ENCODE peak calls at places on chromosomes 13 and 19, in ten cellular contexts. One of them, this sample, is unnamed.

GRCh38 chr13:80979035-80979641 is 638.2 kb upstream of the SPRY2 start:
- DNase-seq in body of pancreas: peak; percentile 48
- DNase-seq in cardiac fibroblast: peak; percentile 85
- DNase-seq in GM20000: peak; percentile 49
- DNase-seq in heart right ventricle: peak; percentile 44
- DNase-seq in cardiac muscle cell: peak; percentile 87
- DNase-seq in AG10803: peak; percentile 62
- DNase-seq in pancreas: peak; percentile 28
- DNase-seq in A549: peak; percentile 70
- DNase-seq in fibroblast of villous mesenchyme: peak; percentile 59
- DNase-seq in this sample: peak; percentile 53

GRCh38 chr13:99687728-99688397 is 186.6 kb downstream of the TM9SF2 start:
- DNase-seq in body of pancreas: no peak
- DNase-seq in cardiac fibroblast: no peak
- DNase-seq in GM20000: no peak
- DNase-seq in heart right ventricle: no peak
- DNase-seq in cardiac muscle cell: no peak
- DNase-seq in AG10803: peak; percentile 19
- DNase-seq in pancreas: no peak
- DNase-seq in A549: no peak
- DNase-seq in fibroblast of villous mesenchyme: no peak
- DNase-seq in this sample: no peak

GRCh38 chr19:55347442-55348009 is 7.0 kb downstream of the COX6B2 start:
- DNase-seq in body of pancreas: no peak
- DNase-seq in cardiac fibroblast: no peak
- DNase-seq in GM20000: no peak
- DNase-seq in heart right ventricle: no peak
- DNase-seq in cardiac muscle cell: no peak
- DNase-seq in AG10803: no peak
- DNase-seq in pancreas: no peak
- DNase-seq in A549: no peak
- DNase-seq in fibroblast of villous mesenchyme: no peak
- DNase-seq in this sample: no peak

GRCh38 chr13:106446011-106446410 is 89.5 kb downstream of the EFNB2 start:
- DNase-seq in body of pancreas: no peak
- DNase-seq in cardiac fibroblast: no peak
- DNase-seq in GM20000: no peak
- DNase-seq in heart right ventricle: no peak
- DNase-seq in cardiac muscle cell: peak; percentile 19
- DNase-seq in AG10803: peak; percentile 58
- DNase-seq in pancreas: no peak
- DNase-seq in A549: no peak
- DNase-seq in fibroblast of villous mesenchyme: peak; percentile 46
- DNase-seq in this sample: no peak

GRCh38 chr19:16088351-16088984 is 12.2 kb downstream of the TPM4 start:
- DNase-seq in body of pancreas: peak; percentile 46
- DNase-seq in cardiac fibroblast: peak; percentile 72
- DNase-seq in GM20000: no peak
- DNase-seq in heart right ventricle: no peak
- DNase-seq in cardiac muscle cell: peak; percentile 68
- DNase-seq in AG10803: no peak
- DNase-seq in pancreas: no peak
- DNase-seq in A549: peak; percentile 80
- DNase-seq in fibroblast of villous mesenchyme: no peak
- DNase-seq in this sample: no peak

GRCh38 chr19:17803264-17803896 is 8.4 kb downstream of the B3GNT3 start:
- DNase-seq in body of pancreas: no peak
- DNase-seq in cardiac fibroblast: no peak
- DNase-seq in GM20000: no peak
- DNase-seq in heart right ventricle: no peak
- DNase-seq in cardiac muscle cell: no peak
- DNase-seq in AG10803: no peak
- DNase-seq in pancreas: no peak
- DNase-seq in A549: no peak
- DNase-seq in fibroblast of villous mesenchyme: no peak
- DNase-seq in this sample: peak; percentile 27

GRCh38 chr13:99432637-99433542 is 68.4 kb upstream of the TM9SF2 start:
- DNase-seq in body of pancreas: peak; percentile 22
- DNase-seq in cardiac fibroblast: peak; percentile 58
- DNase-seq in GM20000: peak; percentile 71
- DNase-seq in heart right ventricle: peak; percentile 53
- DNase-seq in cardiac muscle cell: peak; percentile 60
- DNase-seq in AG10803: peak; percentile 78
- DNase-seq in pancreas: peak; percentile 46
- DNase-seq in A549: peak; percentile 61
- DNase-seq in fibroblast of villous mesenchyme: peak; percentile 79
- DNase-seq in this sample: peak; percentile 97

GRCh38 chr19:23420824-23421223 is 25.6 kb upstream of the ZNF91 start:
- DNase-seq in body of pancreas: no peak
- DNase-seq in cardiac fibroblast: no peak
- DNase-seq in GM20000: no peak
- DNase-seq in heart right ventricle: no peak
- DNase-seq in cardiac muscle cell: no peak
- DNase-seq in AG10803: no peak
- DNase-seq in pancreas: no peak
- DNase-seq in A549: no peak
- DNase-seq in fibroblast of villous mesenchyme: no peak
- DNase-seq in this sample: no peak

GRCh38 chr13:113422790-113423189 is 30.5 kb downstream of the ADPRHL1 start:
- DNase-seq in body of pancreas: no peak
- DNase-seq in cardiac fibroblast: no peak
- DNase-seq in GM20000: no peak
- DNase-seq in heart right ventricle: no peak
- DNase-seq in cardiac muscle cell: no peak
- DNase-seq in AG10803: no peak
- DNase-seq in pancreas: no peak
- DNase-seq in A549: no peak
- DNase-seq in fibroblast of villous mesenchyme: no peak
- DNase-seq in this sample: no peak

GRCh38 chr19:54297759-54298305 is 15.1 kb downstream of the LILRA5 start:
- DNase-seq in body of pancreas: no peak
- DNase-seq in cardiac fibroblast: no peak
- DNase-seq in GM20000: no peak
- DNase-seq in heart right ventricle: no peak
- DNase-seq in cardiac muscle cell: no peak
- DNase-seq in AG10803: no peak
- DNase-seq in pancreas: no peak
- DNase-seq in A549: peak; percentile 29
- DNase-seq in fibroblast of villous mesenchyme: no peak
- DNase-seq in this sample: no peak

GRCh38 chr13:95481051-95481775 is 71.3 kb upstream of the CLDN10 start:
- DNase-seq in body of pancreas: no peak
- DNase-seq in cardiac fibroblast: peak; percentile 69
- DNase-seq in GM20000: no peak
- DNase-seq in heart right ventricle: no peak
- DNase-seq in cardiac muscle cell: peak; percentile 67
- DNase-seq in AG10803: no peak
- DNase-seq in pancreas: peak; percentile 46
- DNase-seq in A549: no peak
- DNase-seq in fibroblast of villous mesenchyme: peak; percentile 20
- DNase-seq in this sample: no peak

GRCh38 chr13:40333238-40333637 is 333.2 kb downstream of the FOXO1 start:
- DNase-seq in body of pancreas: no peak
- DNase-seq in cardiac fibroblast: no peak
- DNase-seq in GM20000: no peak
- DNase-seq in heart right ventricle: peak; percentile 41
- DNase-seq in cardiac muscle cell: no peak
- DNase-seq in AG10803: no peak
- DNase-seq in pancreas: no peak
- DNase-seq in A549: no peak
- DNase-seq in fibroblast of villous mesenchyme: no peak
- DNase-seq in this sample: no peak

GRCh38 chr19:21328402-21328801 is 808 bp downstream of the ZNF708 start:
- DNase-seq in body of pancreas: no peak
- DNase-seq in cardiac fibroblast: no peak
- DNase-seq in GM20000: peak; percentile 5
- DNase-seq in heart right ventricle: no peak
- DNase-seq in cardiac muscle cell: peak; percentile 8
- DNase-seq in AG10803: no peak
- DNase-seq in pancreas: no peak
- DNase-seq in A549: no peak
- DNase-seq in fibroblast of villous mesenchyme: peak; percentile 12
- DNase-seq in this sample: peak; percentile 7

GRCh38 chr13:46369506-46370268 is 17.4 kb downstream of the RUBCNL start:
- DNase-seq in body of pancreas: no peak
- DNase-seq in cardiac fibroblast: peak; percentile 74
- DNase-seq in GM20000: peak; percentile 13
- DNase-seq in heart right ventricle: no peak
- DNase-seq in cardiac muscle cell: peak; percentile 59
- DNase-seq in AG10803: peak; percentile 93
- DNase-seq in pancreas: no peak
- DNase-seq in A549: no peak
- DNase-seq in fibroblast of villous mesenchyme: peak; percentile 81
- DNase-seq in this sample: no peak

GRCh38 chr13:84655677-84656076 is 773.4 kb upstream of the SLITRK1 start:
- DNase-seq in body of pancreas: no peak
- DNase-seq in cardiac fibroblast: peak; percentile 5
- DNase-seq in GM20000: no peak
- DNase-seq in heart right ventricle: no peak
- DNase-seq in cardiac muscle cell: peak; percentile 31
- DNase-seq in AG10803: peak; percentile 21
- DNase-seq in pancreas: no peak
- DNase-seq in A549: no peak
- DNase-seq in fibroblast of villous mesenchyme: no peak
- DNase-seq in this sample: no peak

GRCh38 chr19:46766569-46767317 is 20.5 kb upstream of the STRN4 start:
- DNase-seq in body of pancreas: no peak
- DNase-seq in cardiac fibroblast: no peak
- DNase-seq in GM20000: peak; percentile 69
- DNase-seq in heart right ventricle: no peak
- DNase-seq in cardiac muscle cell: peak; percentile 47
- DNase-seq in AG10803: no peak
- DNase-seq in pancreas: peak; percentile 30
- DNase-seq in A549: peak; percentile 75
- DNase-seq in fibroblast of villous mesenchyme: no peak
- DNase-seq in this sample: peak; percentile 79

GRCh38 chr19:39845621-39846175 is 481 bp downstream of the FBL start:
- DNase-seq in body of pancreas: no peak
- DNase-seq in cardiac fibroblast: peak; percentile 32
- DNase-seq in GM20000: no peak
- DNase-seq in heart right ventricle: no peak
- DNase-seq in cardiac muscle cell: peak; percentile 31
- DNase-seq in AG10803: peak; percentile 15
- DNase-seq in pancreas: no peak
- DNase-seq in A549: no peak
- DNase-seq in fibroblast of villous mesenchyme: no peak
- DNase-seq in this sample: no peak

GRCh38 chr19:5364674-5365073 is 24.1 kb upstream of the PTPRS start:
- DNase-seq in body of pancreas: no peak
- DNase-seq in cardiac fibroblast: no peak
- DNase-seq in GM20000: no peak
- DNase-seq in heart right ventricle: no peak
- DNase-seq in cardiac muscle cell: no peak
- DNase-seq in AG10803: no peak
- DNase-seq in pancreas: no peak
- DNase-seq in A549: no peak
- DNase-seq in fibroblast of villous mesenchyme: no peak
- DNase-seq in this sample: no peak

GRCh38 chr19:8387688-8388611 is 2.2 kb upstream of the RAB11B start:
- DNase-seq in body of pancreas: no peak
- DNase-seq in cardiac fibroblast: no peak
- DNase-seq in GM20000: no peak
- DNase-seq in heart right ventricle: no peak
- DNase-seq in cardiac muscle cell: no peak
- DNase-seq in AG10803: no peak
- DNase-seq in pancreas: no peak
- DNase-seq in A549: peak; percentile 87
- DNase-seq in fibroblast of villous mesenchyme: no peak
- DNase-seq in this sample: no peak
- TF ChIP-seq CTCF in body of pancreas: no peak
- TF ChIP-seq CTCF in cardiac fibroblast: no peak
- TF ChIP-seq CTCF in GM20000: no peak
- TF ChIP-seq CTCF in heart right ventricle: no peak
- TF ChIP-seq CTCF in cardiac muscle cell: no peak
- TF ChIP-seq CTCF in AG10803: no peak
- TF ChIP-seq CTCF in pancreas: no peak
- TF ChIP-seq CTCF in A549: no peak
- TF ChIP-seq CTCF in fibroblast of villous mesenchyme: no peak
- TF ChIP-seq CTCF in this sample: no peak

GRCh38 chr19:37583340-37583739 is 11.3 kb downstream of the ZNF571 start:
- DNase-seq in body of pancreas: no peak
- DNase-seq in cardiac fibroblast: no peak
- DNase-seq in GM20000: no peak
- DNase-seq in heart right ventricle: no peak
- DNase-seq in cardiac muscle cell: no peak
- DNase-seq in AG10803: no peak
- DNase-seq in pancreas: no peak
- DNase-seq in A549: no peak
- DNase-seq in fibroblast of villous mesenchyme: no peak
- DNase-seq in this sample: no peak
- TF ChIP-seq CTCF in body of pancreas: no peak
- TF ChIP-seq CTCF in cardiac fibroblast: no peak
- TF ChIP-seq CTCF in GM20000: no peak
- TF ChIP-seq CTCF in heart right ventricle: no peak
- TF ChIP-seq CTCF in cardiac muscle cell: no peak
- TF ChIP-seq CTCF in AG10803: no peak
- TF ChIP-seq CTCF in pancreas: no peak
- TF ChIP-seq CTCF in A549: no peak
- TF ChIP-seq CTCF in fibroblast of villous mesenchyme: no peak
- TF ChIP-seq CTCF in this sample: no peak

DNA sequence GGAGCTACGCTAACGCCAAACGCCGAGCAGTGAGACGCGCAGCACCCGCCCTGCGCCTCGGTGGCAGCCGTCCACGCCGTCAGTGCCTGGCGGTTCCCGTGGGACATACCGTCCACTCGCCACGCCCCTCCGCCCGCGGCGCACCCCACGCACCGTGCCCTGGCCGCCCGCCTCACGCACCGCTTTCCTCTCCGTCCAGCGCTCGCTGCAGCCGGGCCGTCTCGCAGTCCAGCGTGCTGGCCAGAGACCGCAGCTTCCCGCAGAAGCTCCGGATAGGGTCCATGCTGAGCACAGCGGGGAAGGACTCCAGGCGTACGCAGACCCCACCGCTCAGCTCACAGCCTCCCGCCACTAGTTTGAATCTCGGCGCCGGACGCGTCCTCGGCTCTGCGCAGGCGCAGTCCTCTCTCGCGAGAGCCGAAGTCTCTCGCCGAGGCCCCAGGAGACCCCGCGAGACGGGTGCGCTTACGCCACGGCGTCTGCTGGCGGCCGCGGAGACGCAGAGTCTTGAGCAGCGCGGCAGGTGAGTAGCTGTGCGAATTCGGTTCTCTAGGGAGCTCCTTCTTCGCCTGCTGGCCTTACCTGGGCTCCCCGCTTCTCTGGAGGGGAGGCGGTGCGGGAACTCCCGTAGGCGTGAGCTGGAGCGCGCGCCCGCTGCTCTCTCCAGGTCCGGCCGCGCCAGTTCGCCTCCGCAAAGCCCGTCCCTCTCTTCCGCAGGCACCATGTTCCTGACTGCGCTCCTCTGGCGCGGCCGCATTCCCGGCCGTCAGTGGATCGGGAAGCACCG is at the start of the genes MRPL57 and SKA3:
- DNase-seq in body of pancreas: peak; percentile 92
- DNase-seq in cardiac fibroblast: peak; percentile 96
- DNase-seq in GM20000: peak; percentile 98
- DNase-seq in heart right ventricle: peak; percentile 90
- DNase-seq in cardiac muscle cell: peak; percentile 96
- DNase-seq in AG10803: peak; percentile 89
- DNase-seq in pancreas: peak; percentile 89
- DNase-seq in A549: peak; percentile 92
- DNase-seq in fibroblast of villous mesenchyme: peak; percentile 95
- DNase-seq in this sample: peak; percentile 92
- TF ChIP-seq CTCF in body of pancreas: peak; percentile 34
- TF ChIP-seq CTCF in cardiac fibroblast: peak; percentile 3
- TF ChIP-seq CTCF in GM20000: no peak
- TF ChIP-seq CTCF in heart right ventricle: no peak
- TF ChIP-seq CTCF in cardiac muscle cell: no peak
- TF ChIP-seq CTCF in AG10803: peak; percentile 11
- TF ChIP-seq CTCF in pancreas: no peak
- TF ChIP-seq CTCF in A549: no peak
- TF ChIP-seq CTCF in fibroblast of villous mesenchyme: no peak
- TF ChIP-seq CTCF in this sample: peak; percentile 49

GRCh38 chr13:52862358-52863206 is 14.1 kb upstream of the PCDH8 start:
- DNase-seq in body of pancreas: peak; percentile 55
- DNase-seq in cardiac fibroblast: no peak
- DNase-seq in GM20000: no peak
- DNase-seq in heart right ventricle: no peak
- DNase-seq in cardiac muscle cell: peak; percentile 8
- DNase-seq in AG10803: no peak
- DNase-seq in pancreas: peak; percentile 20
- DNase-seq in A549: peak; percentile 21
- DNase-seq in fibroblast of villous mesenchyme: no peak
- DNase-seq in this sample: peak; percentile 36
- TF ChIP-seq CTCF in body of pancreas: peak; percentile 50
- TF ChIP-seq CTCF in cardiac fibroblast: peak; percentile 26
- TF ChIP-seq CTCF in GM20000: peak; percentile 75
- TF ChIP-seq CTCF in heart right ventricle: peak; percentile 35
- TF ChIP-seq CTCF in cardiac muscle cell: peak; percentile 60
- TF ChIP-seq CTCF in AG10803: peak; percentile 46
- TF ChIP-seq CTCF in pancreas: peak; percentile 53
- TF ChIP-seq CTCF in A549: peak; percentile 33
- TF ChIP-seq CTCF in fibroblast of villous mesenchyme: peak; percentile 24
- TF ChIP-seq CTCF in this sample: peak; percentile 70

This sample was measured in activated CD8-positive, alpha-beta T cell treated with anti-CD3 and anti-CD28 coated beads for 36 hours.